ENCODE peak calls at places on chromosomes 3 and 15, in four cellular contexts. One of them, this sample, is unnamed.

GRCh38 chr3:80677796-80678195 is 910.0 kb upstream of the ROBO1 start:
- DNase-seq in K562: no peak
- DNase-seq in HepG2: no peak
- DNase-seq in GM12878: no peak
- DNase-seq in this sample: no peak

GRCh38 chr3:72336114-72336651 is 512.1 kb downstream of the SHQ1 start:
- DNase-seq in K562: no peak
- DNase-seq in HepG2: no peak
- DNase-seq in GM12878: no peak
- DNase-seq in this sample: no peak

GRCh38 chr3:50146316-50146901 is 8.7 kb upstream of the SEMA3F start:
- DNase-seq in HepG2: no peak
- DNase-seq in GM12878: no peak
- DNase-seq in K562: no peak
- DNase-seq in this sample: peak

GRCh38 chr3:57434041-57434440 is 110.1 kb downstream of the DNAH12 start:
- DNase-seq in HepG2: peak
- DNase-seq in GM12878: no peak
- DNase-seq in K562: no peak
- DNase-seq in this sample: no peak

GRCh38 chr3:184156522-184156955 is 1.4 kb downstream of the DVL3 start:
- DNase-seq in K562: peak
- DNase-seq in GM12878: no peak
- DNase-seq in HepG2: peak
- DNase-seq in this sample: peak

GRCh38 chr15:71048913-71049675 is 66.2 kb upstream of the THSD4 start:
- DNase-seq in GM12878: no peak
- DNase-seq in K562: no peak
- DNase-seq in HepG2: no peak
- DNase-seq in this sample: no peak

GRCh38 chr3:64865872-64866588 is 178.2 kb upstream of the ADAMTS9 start:
- DNase-seq in GM12878: no peak
- DNase-seq in K562: no peak
- DNase-seq in HepG2: no peak
- DNase-seq in this sample: no peak

GRCh38 chr3:191120447-191121304 is 78.4 kb upstream of the OSTN start:
- DNase-seq in K562: no peak
- DNase-seq in GM12878: no peak
- DNase-seq in HepG2: no peak
- DNase-seq in this sample: no peak

GRCh38 chr15:44882499-44882968 is 74.0 kb upstream of the TERB2 start:
- DNase-seq in GM12878: peak
- DNase-seq in HepG2: no peak
- DNase-seq in K562: no peak
- DNase-seq in this sample: no peak

GRCh38 chr3:192408721-192409151 is 318.6 kb downstream of the FGF12 start:
- DNase-seq in GM12878: no peak
- DNase-seq in K562: no peak
- DNase-seq in HepG2: no peak
- DNase-seq in this sample: peak

GRCh38 chr3:150254199-150254786 is 153.8 kb upstream of the TSC22D2 start:
- DNase-seq in GM12878: no peak
- DNase-seq in K562: no peak
- DNase-seq in HepG2: no peak
- DNase-seq in this sample: no peak

GRCh38 chr3:132284756-132285619 is 32.2 kb upstream of the ACP3 start:
- DNase-seq in HepG2: peak
- DNase-seq in K562: no peak
- DNase-seq in GM12878: no peak
- DNase-seq in this sample: peak

GRCh38 chr3:158540066-158540465 is 30.9 kb upstream of the MLF1 start:
- DNase-seq in HepG2: no peak
- DNase-seq in GM12878: no peak
- DNase-seq in K562: no peak
- DNase-seq in this sample: no peak

GRCh38 chr3:158539414-158540014 is 31.5 kb upstream of the MLF1 start:
- DNase-seq in K562: peak
- DNase-seq in GM12878: no peak
- DNase-seq in HepG2: peak
- DNase-seq in this sample: no peak
- TF ChIP-seq CBFB in K562: no peak
- TF ChIP-seq CBFB in GM12878: no peak
- TF ChIP-seq CBFB in HepG2: no peak
- TF ChIP-seq CBFB in this sample: no peak

DNA sequence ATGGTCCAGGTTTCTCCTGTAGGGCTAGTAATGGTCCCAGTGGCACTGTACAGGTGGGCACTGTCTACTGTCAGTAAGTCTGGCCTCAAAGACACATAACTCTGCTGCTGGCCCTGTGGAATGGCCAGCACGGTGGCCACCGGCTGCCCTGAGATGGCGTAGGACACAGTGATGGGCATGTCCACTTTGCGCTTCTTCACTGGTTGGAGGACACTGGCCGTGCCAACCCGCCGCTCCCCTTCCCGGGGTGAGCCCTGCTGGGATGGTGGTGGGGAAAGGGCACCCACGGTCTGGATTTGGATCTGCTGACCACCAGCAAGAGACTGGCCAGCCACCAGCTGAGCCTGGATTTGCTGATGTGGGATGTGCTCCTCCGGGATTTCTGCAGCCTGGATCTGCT is 28.1 kb upstream of the IMPDH2 start:
- DNase-seq in GM12878: no peak
- DNase-seq in K562: no peak
- DNase-seq in HepG2: no peak
- DNase-seq in this sample: no peak
- TF ChIP-seq CBFB in GM12878: no peak
- TF ChIP-seq CBFB in K562: no peak
- TF ChIP-seq CBFB in HepG2: no peak
- TF ChIP-seq CBFB in this sample: no peak

GRCh38 chr3:17360991-17361390 is 381.4 kb downstream of the TBC1D5 start:
- DNase-seq in GM12878: no peak
- DNase-seq in HepG2: no peak
- DNase-seq in K562: no peak
- DNase-seq in this sample: no peak
- TF ChIP-seq CBFB in GM12878: no peak
- TF ChIP-seq CBFB in HepG2: no peak
- TF ChIP-seq CBFB in K562: no peak
- TF ChIP-seq CBFB in this sample: no peak

GRCh38 chr3:32105291-32106131 is 909 bp upstream of the GPD1L start:
- DNase-seq in GM12878: no peak
- DNase-seq in K562: no peak
- DNase-seq in HepG2: no peak
- DNase-seq in this sample: no peak
- TF ChIP-seq CBFB in GM12878: no peak
- TF ChIP-seq CBFB in K562: no peak
- TF ChIP-seq CBFB in HepG2: no peak
- TF ChIP-seq CBFB in this sample: no peak

GRCh38 chr3:126103121-126104027 is 19.4 kb upstream of the SLC41A3 start:
- DNase-seq in K562: peak
- DNase-seq in GM12878: no peak
- DNase-seq in HepG2: no peak
- DNase-seq in this sample: peak

GRCh38 chr3:126104028-126104635 is 20.2 kb upstream of the SLC41A3 start:
- DNase-seq in GM12878: no peak
- DNase-seq in K562: no peak
- DNase-seq in HepG2: no peak
- DNase-seq in this sample: no peak

GRCh38 chr3:126102011-126102410 is 18.1 kb upstream of the SLC41A3 start:
- DNase-seq in K562: no peak
- DNase-seq in HepG2: no peak
- DNase-seq in GM12878: no peak
- DNase-seq in this sample: no peak

GRCh38 chr3:126101521-126101982 is 17.6 kb upstream of the SLC41A3 start:
- DNase-seq in K562: no peak
- DNase-seq in HepG2: no peak
- DNase-seq in GM12878: no peak
- DNase-seq in this sample: no peak

GRCh38 chr3:126102530-126102951 is 18.6 kb upstream of the SLC41A3 start:
- DNase-seq in GM12878: no peak
- DNase-seq in HepG2: no peak
- DNase-seq in K562: no peak
- DNase-seq in this sample: no peak
- TF ChIP-seq CBFB in GM12878: no peak
- TF ChIP-seq CBFB in HepG2: no peak
- TF ChIP-seq CBFB in K562: no peak
- TF ChIP-seq CBFB in this sample: no peak

GRCh38 chr15:89899951-89900567 is 6.3 kb upstream of the AP3S2 start:
- DNase-seq in K562: no peak
- DNase-seq in HepG2: no peak
- DNase-seq in GM12878: no peak
- DNase-seq in this sample: no peak

GRCh38 chr15:89898146-89898545 is 4.4 kb upstream of the AP3S2 start:
- DNase-seq in GM12878: no peak
- DNase-seq in K562: no peak
- DNase-seq in HepG2: no peak
- DNase-seq in this sample: no peak

GRCh38 chr15:89899303-89899946 is 5.6 kb upstream of the AP3S2 start:
- DNase-seq in GM12878: no peak
- DNase-seq in HepG2: no peak
- DNase-seq in K562: no peak
- DNase-seq in this sample: no peak

GRCh38 chr15:89900849-89901248 is 7.1 kb upstream of the AP3S2 start:
- DNase-seq in GM12878: no peak
- DNase-seq in K562: no peak
- DNase-seq in HepG2: no peak
- DNase-seq in this sample: no peak

DNA sequence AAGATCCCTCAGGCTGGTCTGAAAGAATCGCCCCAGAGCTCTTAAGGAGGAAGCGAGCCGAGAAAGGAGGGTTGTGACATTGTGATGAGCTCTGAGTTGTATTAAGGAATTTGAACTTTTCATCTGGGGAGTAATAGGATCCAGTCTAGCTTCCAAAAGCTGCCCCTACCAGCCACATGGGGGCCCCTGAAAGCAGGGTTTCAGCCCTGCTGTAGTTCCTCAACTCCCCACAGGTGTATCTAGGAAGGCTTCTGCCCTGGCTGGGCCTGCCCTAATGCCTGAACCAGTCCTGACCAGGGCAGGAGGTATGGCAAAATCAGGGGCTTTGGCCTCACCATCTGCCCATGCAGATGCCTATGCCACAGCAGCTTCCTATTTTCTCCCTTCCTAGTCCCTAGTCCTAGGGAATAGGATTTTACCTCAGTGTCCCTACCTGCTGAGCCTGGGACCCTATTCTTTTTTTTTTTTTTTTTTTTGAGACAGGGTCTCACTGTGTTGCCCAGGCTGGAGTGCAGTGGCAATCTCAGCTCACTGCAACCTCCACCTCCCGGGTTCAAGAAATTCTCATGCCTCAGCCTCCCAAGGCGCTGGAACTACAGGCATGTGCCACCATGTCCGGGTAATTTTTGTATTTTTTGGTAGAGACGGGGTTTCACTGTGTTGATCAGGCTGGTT is 5.0 kb upstream of the AP3S2 start:
- DNase-seq in GM12878: no peak
- DNase-seq in HepG2: peak
- DNase-seq in K562: peak
- DNase-seq in this sample: peak
- TF ChIP-seq CBFB in GM12878: no peak
- TF ChIP-seq CBFB in HepG2: no peak
- TF ChIP-seq CBFB in K562: no peak
- TF ChIP-seq CBFB in this sample: no peak

GRCh38 chr3:25448750-25449684 is 21.0 kb downstream of the RARB start:
- DNase-seq in GM12878: no peak
- DNase-seq in HepG2: peak
- DNase-seq in K562: no peak
- DNase-seq in this sample: no peak
- TF ChIP-seq CBFB in GM12878: no peak
- TF ChIP-seq CBFB in HepG2: no peak
- TF ChIP-seq CBFB in K562: no peak
- TF ChIP-seq CBFB in this sample: no peak

DNA sequence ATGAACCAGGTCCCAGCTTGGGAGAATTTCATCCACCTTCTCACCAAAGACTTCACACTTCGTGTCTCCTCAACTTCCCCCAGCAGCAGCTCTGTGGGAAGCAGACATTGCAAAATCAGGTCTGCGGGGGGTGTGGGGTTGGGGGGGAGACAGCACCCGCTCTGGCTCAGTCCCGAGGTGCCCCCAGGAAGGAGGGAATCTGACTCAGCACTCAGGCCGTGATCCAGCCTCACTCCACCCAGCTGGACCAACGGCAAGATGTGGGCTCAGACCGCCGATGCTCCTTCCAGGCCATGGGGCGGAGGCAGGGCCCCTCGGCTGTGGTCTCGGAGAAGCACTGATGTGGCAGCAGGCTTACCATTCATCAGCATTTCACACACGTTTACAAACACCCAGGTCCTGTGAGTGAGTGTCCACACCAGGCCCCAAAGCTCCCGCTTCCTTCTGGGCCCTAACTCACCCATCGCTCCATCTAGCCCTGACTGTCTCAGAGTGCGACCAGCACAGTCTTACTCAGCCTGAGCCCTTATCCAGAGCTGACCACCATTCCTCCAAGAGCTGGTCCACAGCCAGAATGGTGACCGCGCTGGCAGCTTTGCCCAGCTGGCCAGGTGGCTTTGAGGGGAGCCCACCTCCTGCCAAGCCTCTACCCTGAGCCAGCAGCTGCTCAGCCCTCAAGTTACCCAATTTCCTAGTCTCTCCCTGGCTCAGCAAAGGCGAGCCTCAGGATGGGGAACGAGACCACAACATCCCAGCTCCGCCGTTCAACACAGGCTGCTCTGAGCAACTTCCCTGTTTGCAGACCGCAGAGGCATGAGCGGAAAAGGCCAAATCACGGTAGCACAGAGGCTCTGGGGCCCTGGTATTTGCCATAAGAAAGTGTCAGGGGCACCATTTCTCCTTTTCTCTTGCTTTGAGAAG is 3.3 kb downstream of the STAB1 start:
- DNase-seq in K562: peak
- DNase-seq in HepG2: no peak
- DNase-seq in GM12878: no peak
- DNase-seq in this sample: no peak
- TF ChIP-seq CBFB in K562: no peak
- TF ChIP-seq CBFB in HepG2: no peak
- TF ChIP-seq CBFB in GM12878: no peak
- TF ChIP-seq CBFB in this sample: no peak